ENCODE peak calls at places on chromosomes 2 and 18, in eight cellular contexts. L is effector memory CD4-positive, alpha-beta T cell; H is thoracic aorta; T is pancreas; G is ascending aorta; S is IMR-90; U is mesendoderm; W is lower lobe of right lung. F is an unnamed sample.
A peak's percentile ranks its signal among the peaks of the same experiment; 100 is the strongest.

GRCh38 chr2:178530625-178531142 is 50.4 kb downstream of the PLEKHA3 start:
- DNase-seq in L (no peak), H (no peak), T (no peak), G (no peak), S (no peak), U (no peak), W (no peak), F (no peak)

GRCh38 chr2:239324456-239324855 is 76.4 kb downstream of the HDAC4 start:
- DNase-seq in L (no peak), H (no peak), T (no peak), G (peak; percentile 54), S (no peak), U (no peak), W (no peak), F (no peak)

GRCh38 chr2:133658020-133658903 is 90.0 kb upstream of the NCKAP5 start:
- DNase-seq in L (no peak), H (no peak), T (no peak), G (no peak), S (peak; percentile 51), U (peak; percentile 56), W (no peak), F (no peak)

GRCh38 chr2:157247068-157247407 is 10.5 kb upstream of the GALNT5 start:
- DNase-seq in L (no peak), H (no peak), T (no peak), G (no peak), S (no peak), U (no peak), W (no peak), F (no peak)

GRCh38 chr18:79846936-79847557 is 49.3 kb downstream of the KCNG2 start:
- DNase-seq in L (no peak), H (no peak), T (no peak), G (no peak), S (no peak), U (no peak), W (no peak), F (no peak)

GRCh38 chr2:41662461-41662860 is 385.4 kb upstream of the PKDCC start:
- DNase-seq in L (no peak), H (no peak), T (no peak), G (no peak), S (no peak), U (no peak), W (no peak), F (no peak)

GRCh38 chr2:207926133-207927076 is 98.9 kb downstream of the PLEKHM3 start:
- DNase-seq in L (no peak), H (no peak), T (peak; percentile 37), G (peak; percentile 67), S (peak; percentile 85), U (peak; percentile 25), W (no peak), F (peak; percentile 69)

GRCh38 chr2:2827691-2828315 is 496.7 kb upstream of the MYT1L start:
- DNase-seq in L (no peak), H (no peak), T (no peak), G (peak; percentile 46), S (no peak), U (no peak), W (no peak), F (no peak)

GRCh38 chr18:13558132-13558531 is 168.2 kb downstream of the FAM210A start:
- DNase-seq in L (no peak), H (no peak), T (no peak), G (no peak), S (peak; percentile 11), U (peak; percentile 72), W (peak; percentile 64), F (peak; percentile 56)

GRCh38 chr2:239535413-239535790 is 134.6 kb upstream of the HDAC4 start:
- DNase-seq in L (no peak), H (no peak), T (no peak), G (no peak), S (no peak), U (no peak), W (no peak), F (no peak)

GRCh38 chr18:34647251-34647650 is 62.8 kb upstream of the DTNA start:
- DNase-seq in L (no peak), H (no peak), T (no peak), G (no peak), S (no peak), U (peak; percentile 96), W (no peak), F (no peak)

GRCh38 chr2:189146553-189146952 is 33.0 kb downstream of the COL5A2 start:
- DNase-seq in L (no peak), H (no peak), T (no peak), G (no peak), S (no peak), U (no peak), W (no peak), F (no peak)

GRCh38 chr18:63677490-63678225 is 16.0 kb upstream of the SERPINB3 start:
- DNase-seq in L (no peak), H (no peak), T (no peak), G (no peak), S (peak; percentile 28), U (no peak), W (no peak), F (no peak)

GRCh38 chr2:6417050-6417449 is 448.7 kb downstream of the CMPK2 start:
- DNase-seq in L (no peak), H (no peak), T (no peak), G (no peak), S (no peak), U (no peak), W (no peak), F (no peak)

GRCh38 chr2:224847961-224848850 is 132.0 kb upstream of the CCDC195 start:
- DNase-seq in L (no peak), H (no peak), T (peak; percentile 34), G (peak; percentile 79), S (peak; percentile 75), U (peak; percentile 27), W (no peak), F (peak; percentile 51)

GRCh38 chr2:211899871-211900482 is 638.6 kb downstream of the ERBB4 start:
- DNase-seq in L (no peak), H (no peak), T (no peak), G (no peak), S (no peak), U (no peak), W (no peak), F (peak; percentile 9)

GRCh38 chr2:107717666-107718065 is 109.0 kb upstream of the RGPD4 start:
- DNase-seq in L (no peak), H (no peak), T (no peak), G (no peak), S (no peak), U (peak; percentile 40), W (no peak), F (no peak)

GRCh38 chr2:43110442-43110871 is 115.9 kb downstream of the ZFP36L2 start:
- DNase-seq in L (no peak), H (no peak), T (no peak), G (no peak), S (peak; percentile 85), U (no peak), W (no peak), F (peak; percentile 84)

GRCh38 chr2:231017250-231017636 is 20.1 kb upstream of the C2orf72 start:
- DNase-seq in L (no peak), H (no peak), T (peak; percentile 50), G (no peak), S (no peak), U (no peak), W (no peak), F (no peak)

GRCh38 chr2:113111823-113112287 is 15.5 kb upstream of the IL1RN start:
- DNase-seq in L (no peak), H (no peak), T (no peak), G (no peak), S (no peak), U (no peak), W (no peak), F (no peak)

GRCh38 chr2:231181848-231182247 is 16.6 kb upstream of the ARMC9 start:
- DNase-seq in L (no peak), H (peak; percentile 68), T (no peak), G (peak; percentile 89), S (peak; percentile 50), U (peak; percentile 64), W (peak; percentile 84), F (peak; percentile 89)

GRCh38 chr18:11951390-11951851 is 29.9 kb upstream of the IMPA2 start:
- DNase-seq in L (no peak), H (no peak), T (no peak), G (no peak), S (no peak), U (peak; percentile 66), W (no peak), F (no peak)

GRCh38 chr2:152755029-152755428 is 36.6 kb downstream of the ARL6IP6 start:
- DNase-seq in L (no peak), H (no peak), T (no peak), G (no peak), S (no peak), U (peak; percentile 72), W (no peak), F (no peak)

GRCh38 chr2:227606476-227606875 is 7.8 kb downstream of the SCYGR2 start:
- DNase-seq in L (no peak), H (no peak), T (no peak), G (no peak), S (no peak), U (no peak), W (no peak), F (no peak)

GRCh38 chr2:133666621-133667020 is 98.4 kb upstream of the NCKAP5 start:
- DNase-seq in L (no peak), H (no peak), T (no peak), G (no peak), S (peak; percentile 54), U (no peak), W (no peak), F (no peak)

GRCh38 chr2:148022351-148022750 is 1.5 kb downstream of the MBD5 start:
- DNase-seq in L (no peak), H (no peak), T (no peak), G (no peak), S (no peak), U (no peak), W (no peak), F (no peak)
- H3K27ac ChIP-seq in L (peak overlapping the region; percentile 92), H (no peak overlapping the region), T (no peak overlapping the region), G (peak overlapping the region; percentile 91), S (no peak overlapping the region), U (no peak overlapping the region), W (no peak overlapping the region), F (no peak overlapping the region)

DNA sequence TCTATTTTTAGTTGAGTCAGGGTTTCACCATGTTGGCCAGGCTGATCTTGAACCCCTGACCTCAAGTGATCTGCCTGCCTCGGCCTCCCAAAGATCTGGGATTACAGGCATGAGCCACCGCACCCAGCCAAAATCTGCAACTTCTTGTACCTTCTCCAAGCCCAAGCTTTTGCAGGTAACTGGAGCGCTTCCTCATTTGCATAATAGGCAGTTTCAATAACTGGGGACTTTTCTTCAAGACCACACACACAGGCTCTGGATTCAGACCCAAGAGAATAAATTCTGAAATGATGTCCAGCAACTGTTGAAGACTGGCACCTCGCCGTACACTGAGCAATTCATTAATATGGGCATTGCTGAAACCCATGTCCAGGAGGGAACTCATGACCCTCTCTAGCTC is 2.8 kb downstream of the MTERF4 start:
- DNase-seq in L (no peak), H (no peak), T (no peak), G (peak; percentile 40), S (no peak), U (no peak), W (no peak), F (no peak)
- H3K27ac ChIP-seq in L (peak overlapping the region; percentile 14), H (no peak overlapping the region), T (no peak overlapping the region), G (no peak overlapping the region), S (no peak overlapping the region), U (no peak overlapping the region), W (no peak overlapping the region), F (no peak overlapping the region)

GRCh38 chr2:37343537-37344434 is 644 bp upstream of the QPCT start:
- DNase-seq in L (no peak), H (no peak), T (no peak), G (no peak), S (peak; percentile 73), U (peak; percentile 90), W (no peak), F (no peak)
- H3K27ac ChIP-seq in L (no peak overlapping the region), H (no peak overlapping the region), T (peak overlapping the region; percentile 53), G (peak overlapping the region; percentile 18), S (no peak overlapping the region), U (peak overlapping the region; percentile 74), W (peak overlapping the region; percentile 63), F (peak overlapping the region; percentile 3)

GRCh38 chr2:71721362-71721665 is 268.0 kb downstream of the DYSF start:
- DNase-seq in L (no peak), H (no peak), T (no peak), G (peak; percentile 80), S (no peak), U (no peak), W (no peak), F (peak; percentile 41)
- H3K27ac ChIP-seq in L (no peak overlapping the region), H (peak overlapping the region; percentile 87), T (no peak overlapping the region), G (peak overlapping the region; percentile 91), S (no peak overlapping the region), U (no peak overlapping the region), W (peak overlapping the region; percentile 20), F (peak overlapping the region; percentile 57)

F was measured in right cardiac atrium.